ENCODE peak calls at places on chromosomes 3 and 15, in four cellular contexts. Y is SIG-M5; R is dermis blood vessel endothelial cell; I is effector memory CD4-positive, alpha-beta T cell. W is an unnamed sample.

GRCh38 chr3:13708871-13709595 is 160.1 kb downstream of the FBLN2 start:
- DNase-seq in Y (no peak), R (no peak), I (no peak), W (no peak)

GRCh38 chr15:76183906-76184639 is 124.3 kb downstream of the TMEM266 start:
- DNase-seq in Y (no peak), R (no peak), I (no peak), W (no peak)

GRCh38 chr15:100588638-100589242 is 13.2 kb downstream of the LINS1 start:
- DNase-seq in Y (no peak), R (peak; percentile 35), I (no peak), W (no peak)

GRCh38 chr3:86221601-86222000 is 769.3 kb downstream of the VGLL3 start:
- DNase-seq in Y (no peak), R (no peak), I (no peak), W (no peak)

GRCh38 chr3:49805884-49806701 is 3.0 kb downstream of the INKA1 start:
- DNase-seq in Y (no peak), R (peak; percentile 95), I (no peak), W (no peak)

GRCh38 chr3:179321585-179322322 is 1.1 kb upstream of the ZNF639 start:
- DNase-seq in Y (no peak), R (peak; percentile 78), I (no peak), W (no peak)

GRCh38 chr15:95295311-95295710 is 1035.2 kb upstream of the NR2F2 start:
- DNase-seq in Y (no peak), R (no peak), I (no peak), W (no peak)

GRCh38 chr15:35624881-35625280 is 78.9 kb upstream of the DPH6 start:
- DNase-seq in Y (no peak), R (no peak), I (no peak), W (no peak)

GRCh38 chr15:85362436-85363048 is 17.9 kb upstream of the AKAP13 start:
- DNase-seq in Y (no peak), R (no peak), I (no peak), W (no peak)

GRCh38 chr3:8637348-8637747 is 7.2 kb downstream of the SSUH2 start:
- DNase-seq in Y (no peak), R (no peak), I (no peak), W (no peak)

GRCh38 chr3:143037867-143038266 is 36.5 kb downstream of the U2SURP start:
- DNase-seq in Y (no peak), R (no peak), I (no peak), W (no peak)